ENCODE peak calls at places on chromosomes 11 and 22, in five cellular contexts. One of them, this sample, is unnamed.

GRCh38 chr11:131808466-131808865 is 438.1 kb downstream of the NTM start:
- DNase-seq in activated CD4-positive, alpha-beta memory T cell treated with anti-CD3 and anti-CD28 coated beads for 36 hours: no peak
- DNase-seq in stimulated activated CD4-positive, alpha-beta T cell treated with anti-CD3 and anti-CD28 coated beads, Interleukin-1b, Interleukin-23, amount 100 ng/mL, for 24 hours: no peak
- DNase-seq in DMS53: peak
- DNase-seq in Karpas-422: no peak
- DNase-seq in this sample: no peak

GRCh38 chr22:25760848-25761595 is 19.0 kb downstream of the MYO18B start:
- DNase-seq in stimulated activated CD4-positive, alpha-beta T cell treated with anti-CD3 and anti-CD28 coated beads, Interleukin-1b, Interleukin-23, amount 100 ng/mL, for 24 hours: no peak
- DNase-seq in activated CD4-positive, alpha-beta memory T cell treated with anti-CD3 and anti-CD28 coated beads for 36 hours: no peak
- DNase-seq in DMS53: no peak
- DNase-seq in Karpas-422: no peak
- DNase-seq in this sample: no peak

GRCh38 chr22:23868580-23868979 is 10.9 kb downstream of the SLC2A11 start:
- DNase-seq in activated CD4-positive, alpha-beta memory T cell treated with anti-CD3 and anti-CD28 coated beads for 36 hours: no peak
- DNase-seq in stimulated activated CD4-positive, alpha-beta T cell treated with anti-CD3 and anti-CD28 coated beads, Interleukin-1b, Interleukin-23, amount 100 ng/mL, for 24 hours: no peak
- DNase-seq in DMS53: no peak
- DNase-seq in Karpas-422: no peak
- DNase-seq in this sample: no peak

GRCh38 chr11:122717264-122717867 is 61.8 kb downstream of the UBASH3B start:
- DNase-seq in activated CD4-positive, alpha-beta memory T cell treated with anti-CD3 and anti-CD28 coated beads for 36 hours: peak
- DNase-seq in DMS53: no peak
- DNase-seq in Karpas-422: no peak
- DNase-seq in stimulated activated CD4-positive, alpha-beta T cell treated with anti-CD3 and anti-CD28 coated beads, Interleukin-1b, Interleukin-23, amount 100 ng/mL, for 24 hours: no peak
- DNase-seq in this sample: no peak

GRCh38 chr11:31783264-31783663 is 27.9 kb downstream of the PAX6 start:
- DNase-seq in stimulated activated CD4-positive, alpha-beta T cell treated with anti-CD3 and anti-CD28 coated beads, Interleukin-1b, Interleukin-23, amount 100 ng/mL, for 24 hours: no peak
- DNase-seq in Karpas-422: no peak
- DNase-seq in DMS53: no peak
- DNase-seq in activated CD4-positive, alpha-beta memory T cell treated with anti-CD3 and anti-CD28 coated beads for 36 hours: no peak
- DNase-seq in this sample: no peak

GRCh38 chr22:31378123-31378522 is 21.3 kb upstream of the DRG1 start:
- DNase-seq in DMS53: no peak
- DNase-seq in stimulated activated CD4-positive, alpha-beta T cell treated with anti-CD3 and anti-CD28 coated beads, Interleukin-1b, Interleukin-23, amount 100 ng/mL, for 24 hours: no peak
- DNase-seq in Karpas-422: no peak
- DNase-seq in activated CD4-positive, alpha-beta memory T cell treated with anti-CD3 and anti-CD28 coated beads for 36 hours: no peak
- DNase-seq in this sample: no peak

GRCh38 chr11:75031771-75032549 is 43.2 kb downstream of the NEU3 start:
- DNase-seq in Karpas-422: peak
- DNase-seq in activated CD4-positive, alpha-beta memory T cell treated with anti-CD3 and anti-CD28 coated beads for 36 hours: peak
- DNase-seq in DMS53: peak
- DNase-seq in stimulated activated CD4-positive, alpha-beta T cell treated with anti-CD3 and anti-CD28 coated beads, Interleukin-1b, Interleukin-23, amount 100 ng/mL, for 24 hours: peak
- DNase-seq in this sample: peak

GRCh38 chr11:77073328-77074001 is 6.7 kb downstream of the CAPN5 start:
- DNase-seq in DMS53: peak
- DNase-seq in Karpas-422: no peak
- DNase-seq in activated CD4-positive, alpha-beta memory T cell treated with anti-CD3 and anti-CD28 coated beads for 36 hours: no peak
- DNase-seq in stimulated activated CD4-positive, alpha-beta T cell treated with anti-CD3 and anti-CD28 coated beads, Interleukin-1b, Interleukin-23, amount 100 ng/mL, for 24 hours: no peak
- DNase-seq in this sample: peak

GRCh38 chr11:9172394-9172793 is 81.0 kb upstream of the SCUBE2 start:
- DNase-seq in Karpas-422: no peak
- DNase-seq in activated CD4-positive, alpha-beta memory T cell treated with anti-CD3 and anti-CD28 coated beads for 36 hours: no peak
- DNase-seq in stimulated activated CD4-positive, alpha-beta T cell treated with anti-CD3 and anti-CD28 coated beads, Interleukin-1b, Interleukin-23, amount 100 ng/mL, for 24 hours: no peak
- DNase-seq in DMS53: no peak
- DNase-seq in this sample: no peak

GRCh38 chr11:1514349-1515061 is 27.9 kb upstream of the MOB2 start:
- DNase-seq in stimulated activated CD4-positive, alpha-beta T cell treated with anti-CD3 and anti-CD28 coated beads, Interleukin-1b, Interleukin-23, amount 100 ng/mL, for 24 hours: no peak
- DNase-seq in activated CD4-positive, alpha-beta memory T cell treated with anti-CD3 and anti-CD28 coated beads for 36 hours: no peak
- DNase-seq in DMS53: no peak
- DNase-seq in Karpas-422: no peak
- DNase-seq in this sample: no peak

This sample was measured in NCI-H1694.